ENCODE peak calls at places on chromosome 5, in eight cellular contexts. G is activated naive CD8-positive, alpha-beta T cell treated with anti-CD3 and anti-CD28 coated beads, Interleukin-2, amount 50 U/mL, for 24 hours; E is HAP-1; W is activated T-cell treated with anti-CD3 and anti-CD28 coated beads, Interleukin-2, amount 50 U/mL, for 24 hours; F is T-helper 1 cell; V is upper lobe of left lung; T is stimulated activated naive B cell treated with anti-CD40 and anti-IgM and Interleukin-4, amounts not matched to agents 10 μg/mL and 1 μg/mL and 100 μg/mL, for 72 hours; X is SW480. H is an unnamed sample.
A peak's percentile ranks its signal among the peaks of the same experiment; 100 is the strongest.

GRCh38 chr5:73702951-73703350 is 77.0 kb downstream of the ARHGEF28 start:
- DNase-seq in G (no peak), E (no peak), W (no peak), F (no peak), V (no peak), T (no peak), X (no peak), H (no peak)

GRCh38 chr5:71778678-71779276 is 59.7 kb downstream of the CARTPT start:
- DNase-seq in G (no peak), E (peak; percentile 27), W (no peak), F (no peak), V (no peak), T (no peak), X (peak; percentile 51), H (no peak)

GRCh38 chr5:125835293-125836172 is 587.7 kb upstream of the GRAMD2B start:
- DNase-seq in G (no peak), E (peak; percentile 58), W (no peak), F (no peak), V (no peak), T (peak; percentile 2), X (peak; percentile 26), H (no peak)

GRCh38 chr5:150641006-150641570 is 628 bp downstream of the SYNPO start:
- DNase-seq in G (no peak), E (no peak), W (no peak), F (no peak), V (no peak), T (no peak), X (no peak), H (no peak)

GRCh38 chr5:65066385-65066784 is 297.7 kb downstream of the CWC27 start:
- DNase-seq in G (no peak), E (peak; percentile 9), W (no peak), F (no peak), V (no peak), T (peak; percentile 76), X (no peak), H (no peak)

GRCh38 chr5:71695561-71695960 is 23.5 kb upstream of the CARTPT start:
- DNase-seq in G (no peak), E (no peak), W (no peak), F (no peak), V (no peak), T (no peak), X (no peak), H (no peak)

GRCh38 chr5:96807099-96807654 is 568 bp downstream of the ERAP1 start:
- DNase-seq in G (peak; percentile 55), E (peak; percentile 76), W (no peak), F (peak; percentile 52), V (peak; percentile 95), T (peak; percentile 51), X (peak; percentile 77), H (peak; percentile 88)

GRCh38 chr5:98121036-98121936 is 652.2 kb upstream of the RGMB start:
- DNase-seq in G (no peak), E (peak; percentile 7), W (no peak), F (no peak), V (peak; percentile 15), T (no peak), X (no peak), H (no peak)

GRCh38 chr5:96067902-96068614 is 106.4 kb upstream of the ELL2 start:
- DNase-seq in G (no peak), E (no peak), W (no peak), F (peak; percentile 19), V (no peak), T (no peak), X (peak; percentile 29), H (no peak)

GRCh38 chr5:116042375-116042774 is 10.1 kb downstream of the ARL14EPL start:
- DNase-seq in G (no peak), E (no peak), W (no peak), F (no peak), V (no peak), T (no peak), X (no peak), H (no peak)

GRCh38 chr5:67807116-67807888 is 408.3 kb upstream of the PIK3R1 start:
- DNase-seq in G (no peak), E (no peak), W (no peak), F (no peak), V (no peak), T (peak; percentile 2), X (no peak), H (no peak)

GRCh38 chr5:138369706-138370105 is 17.2 kb downstream of the KDM3B start:
- DNase-seq in G (no peak), E (no peak), W (no peak), F (no peak), V (no peak), T (no peak), X (no peak), H (no peak)

GRCh38 chr5:128536229-128536860 is 1.7 kb downstream of the FBN2 start:
- DNase-seq in G (no peak), E (peak; percentile 55), W (no peak), F (no peak), V (peak; percentile 38), T (no peak), X (no peak), H (no peak)

GRCh38 chr5:88144219-88145040 is 124.2 kb downstream of the TMEM161B start:
- DNase-seq in G (no peak), E (no peak), W (no peak), F (no peak), V (peak; percentile 55), T (no peak), X (no peak), H (peak; percentile 59)

GRCh38 chr5:123670981-123671557 is 159.1 kb downstream of the CSNK1G3 start:
- DNase-seq in G (peak; percentile 50), E (peak; percentile 75), W (peak; percentile 32), F (peak; percentile 18), V (no peak), T (peak; percentile 22), X (peak; percentile 65), H (no peak)

GRCh38 chr5:13511442-13511841 is 433.0 kb downstream of the DNAH5 start:
- DNase-seq in G (no peak), E (no peak), W (no peak), F (no peak), V (no peak), T (no peak), X (peak; percentile 16), H (no peak)

GRCh38 chr5:38462972-38463633 is 93.3 kb downstream of the LIFR start:
- DNase-seq in G (no peak), E (no peak), W (no peak), F (no peak), V (no peak), T (no peak), X (no peak), H (no peak)

GRCh38 chr5:107504424-107504823 is 166.3 kb downstream of the EFNA5 start:
- DNase-seq in G (no peak), E (no peak), W (no peak), F (no peak), V (no peak), T (no peak), X (no peak), H (no peak)

GRCh38 chr5:458547-459353 is 15.8 kb downstream of the EXOC3 start:
- DNase-seq in G (peak; percentile 74), E (peak; percentile 3), W (peak; percentile 83), F (peak; percentile 55), V (peak; percentile 48), T (peak; percentile 90), X (no peak), H (peak; percentile 77)

GRCh38 chr5:139185589-139185988 is 12.6 kb downstream of the SIL1 start:
- DNase-seq in G (no peak), E (no peak), W (no peak), F (no peak), V (no peak), T (no peak), X (no peak), H (no peak)

GRCh38 chr5:78127875-78128274 is 166.6 kb downstream of the AP3B1 start:
- DNase-seq in G (no peak), E (peak; percentile 43), W (no peak), F (no peak), V (no peak), T (no peak), X (no peak), H (no peak)

GRCh38 chr5:31733365-31733764 is 94.4 kb downstream of the PDZD2 start:
- DNase-seq in G (no peak), E (no peak), W (no peak), F (no peak), V (no peak), T (no peak), X (no peak), H (no peak)

GRCh38 chr5:113806823-113807222 is 293.3 kb downstream of the YTHDC2 start:
- DNase-seq in G (no peak), E (no peak), W (no peak), F (no peak), V (no peak), T (no peak), X (no peak), H (no peak)

GRCh38 chr5:10467281-10468198 is 25.9 kb downstream of the ROPN1L start:
- DNase-seq in G (no peak), E (no peak), W (no peak), F (no peak), V (no peak), T (no peak), X (peak; percentile 48), H (no peak)

GRCh38 chr5:180810210-180811011 is 7.8 kb upstream of the MGAT1 start:
- DNase-seq in G (peak; percentile 98), E (peak; percentile 95), W (peak; percentile 98), F (peak; percentile 96), V (peak; percentile 99), T (peak; percentile 92), X (peak; percentile 96), H (peak; percentile 97)

GRCh38 chr5:87069974-87070608 is 197.6 kb upstream of the RASA1 start:
- DNase-seq in G (no peak), E (no peak), W (no peak), F (no peak), V (no peak), T (no peak), X (peak; percentile 49), H (no peak)

GRCh38 chr5:35853652-35854051 is 3.0 kb upstream of the IL7R start:
- DNase-seq in G (peak; percentile 61), E (no peak), W (peak; percentile 72), F (peak; percentile 80), V (no peak), T (no peak), X (no peak), H (no peak)

GRCh38 chr5:16810503-16810854 is 125.6 kb downstream of the MYO10 start:
- DNase-seq in G (no peak), E (no peak), W (no peak), F (no peak), V (no peak), T (no peak), X (no peak), H (no peak)

GRCh38 chr5:138974227-138975063 is 99.3 kb upstream of the LRRTM2 start:
- DNase-seq in G (no peak), E (peak; percentile 89), W (no peak), F (no peak), V (no peak), T (no peak), X (no peak), H (peak; percentile 65)

GRCh38 chr5:137442660-137443059 is 56.5 kb downstream of the SPOCK1 start:
- DNase-seq in G (no peak), E (no peak), W (no peak), F (no peak), V (no peak), T (no peak), X (no peak), H (no peak)

GRCh38 chr5:119313207-119313606 is 42.6 kb upstream of the TNFAIP8 start:
- DNase-seq in G (no peak), E (no peak), W (no peak), F (no peak), V (no peak), T (no peak), X (no peak), H (no peak)

GRCh38 chr5:172179032-172179989 is 8.7 kb downstream of the STK10 start:
- DNase-seq in G (peak; percentile 64), E (no peak), W (peak; percentile 66), F (peak; percentile 83), V (no peak), T (peak; percentile 59), X (no peak), H (no peak)

GRCh38 chr5:156513123-156513814 is 186.3 kb downstream of the SGCD start:
- DNase-seq in G (no peak), E (no peak), W (no peak), F (no peak), V (no peak), T (no peak), X (no peak), H (no peak)

GRCh38 chr5:115419794-115420585 is 123.5 kb upstream of the CCDC112 start:
- DNase-seq in G (no peak), E (no peak), W (no peak), F (no peak), V (no peak), T (no peak), X (no peak), H (no peak)

H was measured in suprapubic skin.